ENCODE peak calls at places on chromosomes 7 and 10, in four cellular contexts. Y is K562, M is GM12891, Z is SK-N-SH. V is an unnamed sample.

GRCh38 chr10:14087585-14087984 is 243.1 kb downstream of the FRMD4A start:
- DNase-seq in Y (no peak), M (no peak), Z (no peak), V (no peak)

GRCh38 chr7:146366938-146367337 is 250.3 kb downstream of the CNTNAP2 start:
- DNase-seq in Y (no peak), M (no peak), Z (no peak), V (no peak)

GRCh38 chr7:138875794-138876193 is 77.8 kb upstream of the ATP6V0A4 start:
- DNase-seq in Y (no peak), M (no peak), Z (no peak), V (no peak)

GRCh38 chr7:952548-953441 is 1.7 kb downstream of the ADAP1 start:
- DNase-seq in Y (no peak), M (no peak), Z (peak; percentile 35), V (no peak)

GRCh38 chr10:113679463-113680171 is at the start of gene CASP7:
- DNase-seq in Y (peak; percentile 62), M (peak; percentile 75), Z (peak; percentile 90), V (peak; percentile 75)

GRCh38 chr7:133642907-133643306 is 390.0 kb downstream of the EXOC4 start:
- DNase-seq in Y (no peak), M (no peak), Z (no peak), V (no peak)

GRCh38 chr7:151735854-151736402 is 141.0 kb downstream of the PRKAG2 start:
- DNase-seq in Y (no peak), M (no peak), Z (no peak), V (no peak)

GRCh38 chr10:49524496-49524895 is 14.4 kb downstream of the ERCC6 start:
- DNase-seq in Y (no peak), M (no peak), Z (no peak), V (no peak)

GRCh38 chr10:98363188-98363587 is 51.8 kb downstream of the PYROXD2 start:
- DNase-seq in Y (no peak), M (no peak), Z (no peak), V (no peak)

GRCh38 chr7:140484951-140485350 is 5.6 kb upstream of the MKRN1 start:
- DNase-seq in Y (no peak), M (no peak), Z (no peak), V (no peak)

GRCh38 chr7:46613116-46613515 is 692.0 kb upstream of the IGFBP3 start:
- DNase-seq in Y (no peak), M (no peak), Z (no peak), V (no peak)

GRCh38 chr7:131554880-131555516 is 1.4 kb downstream of the PODXL start:
- DNase-seq in Y (no peak), M (no peak), Z (no peak), V (no peak)

GRCh38 chr10:70432101-70432500 is 9.4 kb downstream of the NODAL start:
- DNase-seq in Y (no peak), M (no peak), Z (no peak), V (no peak)

GRCh38 chr7:3459111-3459510 is 158.1 kb downstream of the SDK1 start:
- DNase-seq in Y (no peak), M (no peak), Z (no peak), V (no peak)

GRCh38 chr7:3461923-3462322 is 160.9 kb downstream of the SDK1 start:
- DNase-seq in Y (no peak), M (no peak), Z (no peak), V (no peak)

GRCh38 chr7:3451696-3452095 is 150.6 kb downstream of the SDK1 start:
- DNase-seq in Y (no peak), M (no peak), Z (no peak), V (no peak)

GRCh38 chr7:3453398-3453797 is 152.3 kb downstream of the SDK1 start:
- DNase-seq in Y (no peak), M (no peak), Z (no peak), V (no peak)

GRCh38 chr7:3455826-3456444 is 154.9 kb downstream of the SDK1 start:
- DNase-seq in Y (no peak), M (no peak), Z (no peak), V (no peak)
- TF ChIP-seq TAF1 in Y (no peak), M (no peak), Z (no peak), V (no peak)

GRCh38 chr7:25897261-25897782 is 254.7 kb upstream of the NFE2L3 start:
- DNase-seq in Y (no peak), M (no peak), Z (no peak), V (no peak)
- TF ChIP-seq TAF1 in Y (no peak), M (no peak), Z (no peak), V (no peak)

DNA sequence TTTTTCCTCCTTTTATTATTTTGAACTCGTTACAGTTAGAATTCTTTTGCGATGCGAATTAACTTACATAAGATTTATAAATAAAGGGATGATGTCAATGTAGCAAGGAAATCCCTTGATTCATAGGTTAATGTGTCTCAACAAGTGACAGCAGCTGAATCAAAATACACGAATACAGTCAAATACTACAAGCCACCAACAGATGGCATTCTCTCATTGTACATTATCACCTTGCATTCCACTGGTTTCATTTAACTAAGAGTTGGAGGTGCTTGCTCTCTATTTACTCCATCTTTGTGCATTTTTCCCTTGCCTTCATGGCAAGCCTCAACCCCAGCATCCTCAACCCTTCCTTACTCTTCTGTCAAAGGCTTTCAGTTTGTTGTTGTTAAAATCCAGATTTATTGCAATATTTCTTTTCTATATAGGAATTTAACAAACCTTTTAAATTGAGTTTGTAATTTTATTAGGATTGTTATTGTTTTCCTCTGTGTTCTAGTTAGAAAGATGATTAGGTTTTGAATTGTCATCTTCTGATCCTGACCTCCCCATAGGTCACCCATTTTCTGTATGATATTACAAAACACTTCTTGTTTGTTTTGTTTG is 78.3 kb downstream of the SLC25A40 start:
- DNase-seq in Y (no peak), M (peak; percentile 5), Z (peak; percentile 47), V (no peak)
- TF ChIP-seq TAF1 in Y (no peak), M (no peak), Z (no peak), V (no peak)

GRCh38 chr10:108412323-108412722 is 1247.8 kb upstream of the SORCS1 start:
- DNase-seq in Y (no peak), M (no peak), Z (no peak), V (no peak)
- TF ChIP-seq TAF1 in Y (no peak), M (no peak), Z (no peak), V (no peak)

GRCh38 chr10:130635528-130635927 is 499.3 kb downstream of the GLRX3 start:
- DNase-seq in Y (no peak), M (no peak), Z (no peak), V (no peak)
- TF ChIP-seq TAF1 in Y (no peak), M (no peak), Z (no peak), V (no peak)

GRCh38 chr7:6446977-6447588 is 671 bp downstream of the DAGLB start:
- DNase-seq in Y (no peak), M (peak; percentile 23), Z (peak; percentile 57), V (no peak)
- TF ChIP-seq TAF1 in Y (no peak), M (no peak), Z (no peak), V (no peak)

DNA sequence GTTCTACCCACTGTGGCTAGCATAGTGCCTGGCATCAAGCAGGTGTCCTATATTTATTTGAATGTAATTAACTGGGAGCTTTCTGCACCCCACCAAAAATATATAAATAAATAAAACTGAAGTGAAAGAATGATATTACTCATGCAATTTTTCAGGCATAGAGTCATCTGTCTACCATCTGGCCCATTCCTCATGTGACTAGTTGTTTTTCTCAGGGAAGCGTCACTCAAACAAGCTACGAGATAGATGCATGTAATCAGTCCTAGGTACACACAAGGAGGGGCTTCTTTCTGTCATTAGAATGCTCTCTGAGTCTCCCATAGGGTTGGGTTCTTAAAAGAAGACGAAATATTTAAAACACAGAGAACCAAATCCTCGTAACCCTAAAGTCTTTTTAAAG is 255.5 kb upstream of the KMT2E start:
- DNase-seq in Y (no peak), M (no peak), Z (no peak), V (no peak)
- TF ChIP-seq TAF1 in Y (no peak), M (no peak), Z (no peak), V (no peak)

GRCh38 chr7:80941206-80941758 is 22.4 kb upstream of the SEMA3C start:
- DNase-seq in Y (no peak), M (no peak), Z (no peak), V (no peak)
- TF ChIP-seq TAF1 in Y (no peak), M (no peak), Z (no peak), V (no peak)

GRCh38 chr7:18505870-18506460 is 10.4 kb downstream of the HDAC9 start:
- DNase-seq in Y (no peak), M (no peak), Z (no peak), V (no peak)
- TF ChIP-seq TAF1 in Y (no peak), M (no peak), Z (no peak), V (no peak)

V was measured in GM12892.